ENCODE peak calls at places on chromosomes 16 and 17, in ten cellular contexts. X is A549; U is body of pancreas; W is CD8-positive, alpha-beta memory T cell; A is cardiac muscle cell; G is prostate gland; F is CD4-positive, CD25-positive, alpha-beta regulatory T cell; E is CD4-positive, alpha-beta T cell; M is HCT116; K is mesenchymal stem cell. P is an unnamed sample. For H3K9me3, the result is how much of the 10 kb centered on the place peaks cover.

GRCh38 chr16:86929149-86929871 is 351.0 kb downstream of the FOXL1 start:
- DNase-seq in X (no peak), U (no peak), W (no peak), A (peak), G (no peak), F (no peak), E (no peak), M (no peak), K (peak), P (no peak)

GRCh38 chr16:4990415-4990814 is 32.3 kb downstream of the SEC14L5 start:
- DNase-seq in X (no peak), U (no peak), W (no peak), A (no peak), G (no peak), F (no peak), E (no peak), M (no peak), K (no peak), P (no peak)

GRCh38 chr17:40356906-40357861 is 7.4 kb downstream of the GJD3 start:
- DNase-seq in X (no peak), U (no peak), W (no peak), A (no peak), G (no peak), F (no peak), E (no peak), M (no peak), K (no peak), P (no peak)

GRCh38 chr17:10727192-10727591 is 2.6 kb downstream of the TMEM220 start:
- DNase-seq in X (no peak), U (no peak), W (no peak), A (no peak), G (no peak), F (no peak), E (no peak), M (no peak), K (no peak), P (no peak)

GRCh38 chr17:35795007-35795870 is at the start of gene MMP28:
- DNase-seq in X (peak), U (peak), W (peak), A (peak), G (no peak), F (peak), E (peak), M (no peak), K (peak), P (no peak)

GRCh38 chr16:14310519-14310991 is 239.4 kb downstream of the MRTFB start:
- DNase-seq in X (peak), U (no peak), W (no peak), A (no peak), G (no peak), F (no peak), E (no peak), M (no peak), K (peak), P (no peak)

GRCh38 chr17:21034350-21035235 is 8.2 kb downstream of the USP22 start:
- DNase-seq in X (no peak), U (no peak), W (peak), A (no peak), G (no peak), F (peak), E (no peak), M (no peak), K (peak), P (no peak)

GRCh38 chr16:56769674-56770073 is 39.7 kb downstream of the NUP93 start:
- DNase-seq in X (no peak), U (no peak), W (no peak), A (no peak), G (no peak), F (no peak), E (no peak), M (no peak), K (no peak), P (no peak)

GRCh38 chr16:87101903-87102302 is 215.3 kb downstream of the C16orf95 start:
- DNase-seq in X (peak), U (peak), W (no peak), A (no peak), G (no peak), F (no peak), E (no peak), M (no peak), K (no peak), P (no peak)

GRCh38 chr17:63621229-63621683 is 961 bp upstream of the MAP3K3 start:
- DNase-seq in X (no peak), U (no peak), W (no peak), A (no peak), G (no peak), F (no peak), E (no peak), M (no peak), K (no peak), P (no peak)

GRCh38 chr17:48351916-48352332 is 78.1 kb downstream of the SKAP1 start:
- DNase-seq in X (peak), U (no peak), W (no peak), A (peak), G (no peak), F (peak), E (no peak), M (peak), K (peak), P (no peak)

GRCh38 chr16:89562027-89562599 is 1.6 kb downstream of the RPL13 start:
- DNase-seq in X (peak), U (no peak), W (no peak), A (no peak), G (peak), F (no peak), E (no peak), M (no peak), K (no peak), P (no peak)

GRCh38 chr16:69451166-69451565 is 26.7 kb downstream of the CYB5B start:
- DNase-seq in X (peak), U (no peak), W (no peak), A (no peak), G (no peak), F (peak), E (no peak), M (no peak), K (no peak), P (no peak)

GRCh38 chr17:53721101-53721500 is 101.6 kb upstream of the KIF2B start:
- DNase-seq in X (no peak), U (no peak), W (no peak), A (no peak), G (no peak), F (no peak), E (no peak), M (no peak), K (no peak), P (no peak)

GRCh38 chr17:39820541-39820940 is 43.6 kb downstream of the IKZF3 start:
- DNase-seq in X (no peak), U (no peak), W (no peak), A (no peak), G (no peak), F (no peak), E (no peak), M (no peak), K (no peak), P (no peak)

GRCh38 chr17:46863383-46864121 is 12.2 kb downstream of the WNT9B start:
- DNase-seq in X (no peak), U (no peak), W (no peak), A (no peak), G (no peak), F (no peak), E (no peak), M (no peak), K (no peak), P (no peak)

GRCh38 chr16:35319536-35320192 is 1860.3 kb downstream of the TP53TG3F start:
- DNase-seq in X (no peak), U (no peak), W (no peak), A (no peak), G (no peak), F (no peak), E (no peak), M (no peak), K (no peak), P (no peak)
- H3K9me3 ChIP-seq in X (under half), U (under half), W (under half), A (under half), G (under half), F (under half), E (under half), M (under half), K (under half), P (under half)

GRCh38 chr17:80232438-80232837 is 12.2 kb downstream of the SLC26A11 start:
- DNase-seq in X (no peak), U (no peak), W (no peak), A (no peak), G (no peak), F (no peak), E (no peak), M (no peak), K (no peak), P (no peak)
- H3K9me3 ChIP-seq in X (under half), U (under half), W (under half), A (under half), G (under half), F (under half), E (under half), M (under half), K (under half), P (under half)

GRCh38 chr17:22507823-22508222 is 815.5 kb downstream of the KCNJ18 start:
- DNase-seq in X (peak), U (no peak), W (no peak), A (no peak), G (no peak), F (no peak), E (no peak), M (no peak), K (no peak), P (no peak)
- H3K9me3 ChIP-seq in X (under half), U (under half), W (under half), A (under half), G (under half), F (under half), E (under half), M (under half), K (under half), P (under half)

DNA sequence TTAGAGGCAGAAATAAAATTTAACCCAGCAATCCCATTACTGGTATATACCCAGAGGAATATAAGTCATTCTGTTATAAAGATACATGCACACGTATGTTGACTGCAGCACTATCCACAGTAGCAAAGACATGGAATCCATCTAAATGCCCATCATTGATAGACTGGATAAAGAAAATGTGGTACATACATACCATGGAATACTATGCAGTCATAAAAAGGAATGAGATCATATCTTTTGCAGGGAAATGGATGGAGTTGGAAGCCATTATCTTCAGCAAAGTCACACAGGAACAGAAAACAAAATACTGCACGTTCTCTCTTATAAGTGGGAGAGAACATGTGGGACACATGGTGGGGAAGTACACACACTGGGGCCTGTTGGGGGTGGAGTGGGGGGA is 23.1 kb downstream of the SSH2 start:
- DNase-seq in X (no peak), U (no peak), W (no peak), A (no peak), G (no peak), F (no peak), E (no peak), M (no peak), K (no peak), P (no peak)
- H3K9me3 ChIP-seq in X (under half), U (under half), W (under half), A (under half), G (under half), F (under half), E (under half), M (under half), K (under half), P (under half)

GRCh38 chr17:30236807-30237206 is 1.3 kb upstream of the SLC6A4 start:
- DNase-seq in X (peak), U (peak), W (no peak), A (peak), G (peak), F (no peak), E (no peak), M (peak), K (peak), P (no peak)
- H3K9me3 ChIP-seq in X (under half), U (under half), W (under half), A (under half), G (under half), F (under half), E (under half), M (under half), K (under half), P (under half)

DNA sequence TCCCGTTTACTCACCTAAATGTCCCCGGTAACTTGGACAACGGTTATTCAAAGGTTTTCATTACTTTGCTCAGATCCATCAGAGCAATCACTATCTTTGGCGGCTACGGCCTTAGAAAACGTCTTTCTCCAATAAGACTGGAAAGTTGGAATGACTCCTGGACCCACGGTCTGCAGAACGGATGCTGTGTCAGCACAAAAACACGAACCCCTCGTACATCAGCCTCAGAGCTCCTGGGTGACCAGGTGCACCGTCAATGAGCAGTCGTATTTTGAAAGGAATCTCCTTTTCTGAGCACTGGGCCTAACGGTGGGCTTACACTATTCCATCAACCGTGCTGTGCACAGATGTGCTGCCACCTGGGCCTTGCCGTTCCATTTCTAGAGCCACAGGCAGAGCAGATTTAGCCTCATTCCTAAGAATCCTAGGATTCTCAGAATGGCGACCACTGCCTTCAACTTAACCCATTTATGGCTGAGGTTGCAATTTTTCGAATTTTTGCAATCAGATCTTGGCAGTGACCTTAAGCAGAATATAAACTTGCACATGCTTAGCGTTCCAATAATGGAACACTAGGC is 110.8 kb upstream of the ZNF750 start:
- DNase-seq in X (no peak), U (no peak), W (no peak), A (no peak), G (no peak), F (no peak), E (no peak), M (no peak), K (no peak), P (no peak)
- H3K9me3 ChIP-seq in X (half or more), U (under half), W (under half), A (under half), G (under half), F (under half), E (under half), M (under half), K (half or more), P (under half)

GRCh38 chr16:75179208-75179607 is 27.8 kb downstream of the CTRB2 start:
- DNase-seq in X (no peak), U (no peak), W (no peak), A (no peak), G (no peak), F (no peak), E (no peak), M (no peak), K (no peak), P (no peak)

GRCh38 chr16:75176926-75177325 is 28.6 kb downstream of the ZFP1 start:
- DNase-seq in X (no peak), U (no peak), W (no peak), A (no peak), G (no peak), F (no peak), E (no peak), M (no peak), K (no peak), P (no peak)

GRCh38 chr16:75169899-75170405 is 21.6 kb downstream of the ZFP1 start:
- DNase-seq in X (no peak), U (no peak), W (no peak), A (no peak), G (no peak), F (no peak), E (no peak), M (no peak), K (no peak), P (no peak)

GRCh38 chr16:75172578-75172977 is 24.3 kb downstream of the ZFP1 start:
- DNase-seq in X (no peak), U (no peak), W (no peak), A (no peak), G (no peak), F (no peak), E (no peak), M (no peak), K (no peak), P (no peak)

DNA sequence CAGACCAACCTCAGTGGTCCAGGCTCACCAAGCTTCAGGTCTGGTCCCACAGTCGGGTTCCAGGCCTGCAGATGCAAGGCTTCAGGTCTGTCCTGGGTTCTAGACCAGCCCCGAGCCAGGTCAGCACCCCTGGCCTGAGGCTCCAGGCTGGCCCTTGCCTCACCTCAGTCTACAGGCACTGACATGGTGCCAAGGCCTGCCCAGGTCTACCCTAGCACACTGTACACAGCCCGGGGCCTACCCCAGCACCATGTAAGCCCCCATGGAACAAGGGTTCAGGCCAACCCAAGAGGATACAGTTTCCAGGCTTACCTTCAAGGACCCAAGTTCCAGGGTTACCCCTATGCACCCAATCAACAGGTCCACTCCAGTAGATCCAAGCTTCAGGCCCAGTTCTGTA is 26.8 kb downstream of the ZFP1 start:
- DNase-seq in X (no peak), U (no peak), W (no peak), A (no peak), G (no peak), F (no peak), E (no peak), M (no peak), K (no peak), P (no peak)
- H3K9me3 ChIP-seq in X (half or more), U (under half), W (under half), A (under half), G (under half), F (half or more), E (half or more), M (under half), K (half or more), P (under half)

DNA sequence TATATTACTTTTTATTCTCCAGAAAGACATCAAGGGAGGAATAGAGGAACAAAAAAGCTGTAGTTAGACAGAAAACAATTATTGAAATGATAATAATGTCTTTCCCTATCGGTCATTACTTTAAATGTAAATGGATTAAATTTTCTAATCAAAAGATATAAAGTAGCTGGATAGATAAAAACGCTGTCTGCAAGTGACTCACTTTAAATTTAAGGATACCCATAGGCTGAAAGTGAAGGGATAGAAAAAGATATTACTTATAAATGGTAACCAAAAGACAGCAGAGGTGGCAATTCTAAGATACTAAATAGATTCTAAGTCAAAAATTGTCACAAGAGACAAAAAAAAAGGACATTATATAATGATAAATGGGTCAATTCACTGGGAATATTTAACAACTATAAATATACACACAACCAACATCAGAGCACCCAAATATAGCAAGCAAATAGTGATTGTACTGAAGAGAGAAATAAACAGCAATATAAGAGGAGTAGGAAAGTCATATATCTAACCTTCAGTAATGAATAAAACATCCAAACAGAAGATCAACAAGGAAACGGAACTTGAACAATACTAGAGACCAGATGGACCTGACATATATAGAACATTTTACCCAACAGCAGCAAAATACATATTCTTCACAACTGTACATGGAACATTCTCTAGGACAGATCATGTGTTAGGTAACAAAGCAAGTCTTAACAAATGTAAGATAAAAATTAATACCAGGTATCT is 116.9 kb downstream of the BRIP1 start:
- DNase-seq in X (no peak), U (no peak), W (no peak), A (no peak), G (no peak), F (no peak), E (no peak), M (no peak), K (no peak), P (no peak)
- H3K9me3 ChIP-seq in X (under half), U (under half), W (under half), A (under half), G (under half), F (under half), E (under half), M (under half), K (under half), P (under half)

P was measured in T-helper 17 cell.